ENCODE peak calls at places on chromosomes 11 and 22, in four cellular contexts. M is tibial artery, D is IMR-90, E is kidney epithelial cell. J is an unnamed sample.

GRCh38 chr11:107757661-107758060 is 45.8 kb upstream of the SLN start:
- DNase-seq in M (no peak), D (no peak), E (no peak), J (no peak)

GRCh38 chr11:131201674-131202073 is 168.7 kb upstream of the NTM start:
- DNase-seq in M (no peak), D (no peak), E (no peak), J (no peak)

GRCh38 chr11:31160504-31161422 is 208.8 kb downstream of the DCDC1 start:
- DNase-seq in M (no peak), D (no peak), E (no peak), J (peak)

GRCh38 chr22:20580611-20581502 is 73.4 kb downstream of the MED15 start:
- DNase-seq in M (no peak), D (no peak), E (no peak), J (no peak)

GRCh38 chr11:65850217-65851082 is 7.5 kb downstream of the CFL1 start:
- DNase-seq in M (no peak), D (no peak), E (no peak), J (no peak)

GRCh38 chr11:107858217-107859070 is at the start of gene SLC35F2:
- DNase-seq in M (peak), D (peak), E (peak), J (peak)

GRCh38 chr11:34358666-34359547 is 1.1 kb upstream of the ABTB2 start:
- DNase-seq in M (peak), D (peak), E (no peak), J (peak)

GRCh38 chr11:5509803-5510202 is at the start of gene UBQLN3:
- DNase-seq in M (no peak), D (no peak), E (no peak), J (no peak)

GRCh38 chr22:25109878-25110595 is 89.6 kb upstream of the CRYBB3 start:
- DNase-seq in M (no peak), D (no peak), E (no peak), J (no peak)

GRCh38 chr22:48147404-48147803 is 1385.0 kb downstream of the TBC1D22A start:
- DNase-seq in M (no peak), D (no peak), E (no peak), J (no peak)

GRCh38 chr22:43994416-43994815 is 29.7 kb upstream of the PARVB start:
- DNase-seq in M (no peak), D (no peak), E (no peak), J (no peak)

GRCh38 chr22:44496305-44496704 is 1.7 kb downstream of the RTL6 start:
- DNase-seq in M (no peak), D (no peak), E (no peak), J (no peak)

GRCh38 chr11:34331329-34331728 is 26.5 kb downstream of the ABTB2 start:
- DNase-seq in M (peak), D (peak), E (no peak), J (peak)

GRCh38 chr22:32991353-32992115 is 66.6 kb downstream of the SYN3 start:
- DNase-seq in M (peak), D (no peak), E (no peak), J (peak)

GRCh38 chr11:93279911-93280347 is 50.6 kb upstream of the DEUP1 start:
- DNase-seq in M (no peak), D (no peak), E (peak), J (no peak)

GRCh38 chr11:66686801-66687750 is 9.4 kb upstream of the RBM4B start:
- DNase-seq in M (no peak), D (no peak), E (no peak), J (no peak)

GRCh38 chr11:12841946-12842630 is 167.0 kb upstream of the RASSF10 start:
- DNase-seq in M (no peak), D (peak), E (no peak), J (peak)

GRCh38 chr11:88406871-88407270 is 69.3 kb upstream of the CTSC start:
- DNase-seq in M (no peak), D (no peak), E (no peak), J (no peak)

GRCh38 chr11:103794262-103794661 is 242.2 kb upstream of the DDI1 start:
- DNase-seq in M (no peak), D (no peak), E (no peak), J (peak)

GRCh38 chr11:133506023-133506422 is 26.3 kb downstream of the OPCML start:
- DNase-seq in M (no peak), D (no peak), E (no peak), J (no peak)

GRCh38 chr22:21949948-21950347 is 2.7 kb downstream of the PPM1F start:
- DNase-seq in M (no peak), D (no peak), E (no peak), J (no peak)

DNA sequence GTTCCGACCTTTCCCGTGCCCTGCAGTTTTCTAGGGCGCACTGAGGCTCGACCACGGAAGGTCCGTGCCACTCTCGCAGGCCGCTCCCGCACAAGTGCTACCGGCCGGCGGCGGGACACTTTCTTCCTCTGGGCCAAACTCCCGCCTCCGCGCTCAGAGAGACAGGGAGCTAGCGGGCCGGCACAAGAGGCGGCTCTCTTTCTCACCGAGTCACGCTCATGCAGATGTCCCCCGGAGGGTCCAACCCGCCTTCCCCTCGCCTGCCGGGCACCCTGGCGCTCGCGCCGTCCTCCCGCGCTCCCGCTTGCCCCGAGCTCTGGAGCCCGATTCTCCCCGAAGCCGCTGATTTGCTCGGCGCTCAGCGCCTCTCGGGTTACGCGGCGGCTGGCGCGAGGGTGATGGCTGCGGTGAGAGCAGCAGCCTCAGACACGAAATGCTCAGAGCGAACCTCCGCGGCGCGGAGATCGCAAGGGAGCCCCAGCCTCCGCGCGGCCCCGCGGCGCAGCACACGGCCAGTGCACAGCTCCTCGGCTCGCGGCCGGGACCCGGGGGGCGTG is 1.0 kb downstream of the LMO1 start:
- DNase-seq in M (peak), D (peak), E (no peak), J (peak)
- H3K4me3 ChIP-seq in M (peak), D (peak), E (peak), J (peak)

GRCh38 chr11:115643491-115643995 is 139.3 kb upstream of the CADM1 start:
- DNase-seq in M (no peak), D (no peak), E (no peak), J (no peak)
- TF ChIP-seq CTCF in M (no peak), D (no peak), E (no peak), J (no peak)

GRCh38 chr11:119691701-119692546 is 37.1 kb downstream of the NECTIN1 start:
- DNase-seq in M (no peak), D (no peak), E (no peak), J (no peak)
- H3K4me3 ChIP-seq in M (no peak), D (no peak), E (no peak), J (no peak)

DNA sequence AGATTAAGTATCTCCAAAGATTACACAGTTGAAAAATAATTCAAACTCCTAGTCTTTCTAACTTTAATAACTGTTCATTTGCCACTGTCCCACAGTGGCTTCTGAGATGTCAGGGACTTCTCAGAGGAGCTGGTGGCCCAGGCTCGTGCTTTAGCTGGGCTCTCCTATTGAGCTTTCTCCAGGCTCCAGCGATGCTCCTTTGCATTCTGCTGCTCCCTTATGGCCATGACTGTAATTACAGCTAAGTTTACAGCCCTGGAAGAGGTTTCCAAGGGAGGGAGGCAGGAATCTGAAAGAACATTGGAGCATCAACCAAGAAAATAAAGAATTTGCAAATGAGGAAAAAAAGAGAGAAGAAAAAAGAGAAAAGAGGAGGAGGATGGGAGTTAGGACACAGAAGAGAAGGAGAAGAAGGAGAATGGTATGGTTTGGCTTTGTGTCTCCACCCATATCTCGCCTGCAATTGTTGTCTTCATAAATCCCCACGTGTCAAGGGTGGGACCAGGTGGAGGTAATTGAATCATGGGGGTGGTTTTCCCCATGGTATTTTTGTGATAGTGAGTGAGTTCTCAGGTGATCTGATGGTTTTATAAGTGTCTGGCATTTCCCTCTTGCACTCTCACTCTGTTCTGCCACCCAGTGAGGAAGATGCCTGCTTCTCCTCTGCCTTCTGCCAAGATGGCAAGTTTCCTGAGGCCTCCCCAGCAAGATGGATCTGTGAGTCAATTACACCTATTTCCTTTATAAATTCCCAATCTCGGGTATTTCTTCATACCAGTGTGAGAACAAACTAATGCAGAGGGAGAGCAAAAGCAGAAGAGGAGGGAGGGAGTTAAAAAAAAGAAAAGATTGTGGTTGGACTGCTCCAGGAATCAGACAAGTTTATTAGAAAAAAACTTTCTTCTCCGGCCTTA is 857.0 kb downstream of the KCNA4 start:
- DNase-seq in M (no peak), D (peak), E (no peak), J (peak)
- TF ChIP-seq CTCF in M (peak), D (peak), E (peak), J (peak)

GRCh38 chr11:73291196-73291595 is 16.9 kb upstream of the ARHGEF17 start:
- DNase-seq in M (no peak), D (no peak), E (no peak), J (no peak)

GRCh38 chr11:73287400-73288101 is 15.4 kb downstream of the P2RY6 start:
- DNase-seq in M (no peak), D (no peak), E (no peak), J (peak)

GRCh38 chr11:73288197-73288872 is 16.2 kb downstream of the P2RY6 start:
- DNase-seq in M (no peak), D (no peak), E (no peak), J (no peak)

GRCh38 chr11:73290536-73290935 is 17.5 kb upstream of the ARHGEF17 start:
- DNase-seq in M (no peak), D (no peak), E (no peak), J (no peak)

DNA sequence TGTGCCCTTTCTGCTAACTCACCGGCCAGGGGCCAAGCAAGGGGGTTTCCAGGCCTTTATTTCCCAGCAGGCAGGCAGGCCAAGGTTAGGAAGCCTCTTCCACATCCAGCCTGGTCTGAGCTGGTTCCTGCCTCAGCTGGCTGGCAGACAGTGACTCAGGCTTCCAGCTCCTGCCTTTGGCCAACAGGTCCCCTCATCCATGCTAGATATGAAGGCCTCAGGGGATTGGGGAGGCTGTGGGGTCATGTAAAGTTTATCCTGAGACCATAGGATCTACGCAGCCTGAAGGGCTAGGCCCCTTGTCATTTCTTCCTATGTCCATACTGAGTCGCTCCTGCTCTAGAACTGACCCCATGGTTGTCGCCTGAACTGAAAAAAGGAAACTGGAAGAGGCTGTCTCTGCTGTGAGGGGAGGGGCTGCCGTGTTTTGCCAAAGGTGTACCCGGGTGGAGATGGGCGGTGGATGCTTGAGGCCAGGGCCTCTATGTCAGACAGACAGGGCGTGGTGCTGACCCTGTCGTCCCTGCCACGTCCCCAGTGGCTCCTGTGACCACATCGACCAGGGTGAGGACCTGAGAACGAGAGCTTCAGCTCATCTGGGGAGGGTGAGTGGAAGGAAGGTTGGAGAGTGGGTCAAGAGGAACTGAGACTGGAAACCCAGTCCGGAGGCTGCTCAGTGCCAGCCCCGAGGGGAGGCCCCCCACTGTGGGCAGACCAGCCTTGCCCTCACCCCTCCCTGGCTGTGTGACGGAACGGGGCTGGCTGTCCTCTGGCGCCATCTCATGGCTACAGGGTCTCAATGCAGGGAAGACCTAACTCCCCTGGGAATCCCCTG is 17.0 kb downstream of the P2RY6 start:
- DNase-seq in M (peak), D (peak), E (peak), J (peak)
- H3K4me3 ChIP-seq in M (peak), D (no peak), E (no peak), J (no peak)

GRCh38 chr11:47248664-47249377 is at the start of gene ACP2:
- DNase-seq in M (peak), D (peak), E (no peak), J (peak)
- TF ChIP-seq CTCF in M (peak), D (peak), E (peak), J (peak)

GRCh38 chr22:37805878-37806277 is 1.9 kb upstream of the GCAT start:
- DNase-seq in M (no peak), D (no peak), E (no peak), J (no peak)
- H3K4me3 ChIP-seq in M (peak), D (peak), E (peak), J (peak)

DNA sequence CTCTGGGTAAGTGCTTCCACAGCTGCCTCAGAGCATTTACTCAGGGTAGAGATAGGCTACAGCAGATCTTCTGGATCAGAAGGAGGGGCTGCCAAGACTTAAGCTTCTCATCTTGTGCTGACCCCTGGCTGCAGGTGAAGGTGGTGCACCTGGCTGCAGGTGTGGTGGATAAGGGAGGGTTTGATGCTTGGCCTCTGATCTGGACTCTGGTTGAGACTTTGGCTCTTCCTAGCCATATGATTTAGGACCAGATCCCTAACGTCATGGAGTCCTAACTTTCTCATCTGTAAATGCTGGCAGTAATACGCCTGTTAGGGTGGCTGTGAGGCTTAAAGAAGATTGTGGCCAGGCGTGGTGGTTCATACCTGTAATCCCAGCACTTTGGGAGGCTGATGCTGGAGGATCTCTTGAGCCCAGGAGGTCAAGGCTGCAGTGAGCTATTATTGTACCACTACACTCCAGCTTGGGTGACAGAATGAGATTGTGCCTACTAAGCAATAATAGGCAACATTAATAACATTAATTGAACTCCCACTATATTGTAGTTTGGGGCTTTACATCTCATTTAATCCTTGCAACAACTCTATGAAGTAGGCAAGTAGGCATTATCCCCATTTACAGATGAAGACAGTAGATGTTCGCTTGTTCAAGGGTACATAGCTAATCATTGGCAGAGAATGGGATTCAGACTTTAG is 10.7 kb downstream of the DTX4 start:
- DNase-seq in M (no peak), D (no peak), E (no peak), J (no peak)
- TF ChIP-seq CTCF in M (no peak), D (no peak), E (peak), J (peak)